ENCODE peak calls at places on chromosomes 13 and 19, in five cellular contexts. Q is sciatic nerve; A is DMS79 treated with DMSO at 0.1 percent for 48 hours; O is stimulated activated CD4-positive, alpha-beta T cell treated with anti-CD3 and anti-CD28 coated beads, TNF-alpha, amount 100 ng/mL, for 48 hours; M is MCF 10A. U is an unnamed sample.
A peak's percentile ranks its signal among the peaks of the same experiment; 100 is the strongest.

GRCh38 chr13:106573279-106573831 is 5.4 kb upstream of the ARGLU1 start:
- DNase-seq in Q (no peak), A (no peak), O (no peak), M (peak; percentile 51), U (no peak)

GRCh38 chr13:47503468-47503867 is 497.6 kb downstream of the SUCLA2 start:
- DNase-seq in Q (no peak), A (no peak), O (no peak), M (peak; percentile 58), U (no peak)

GRCh38 chr13:80486407-80486806 is 145.5 kb upstream of the SPRY2 start:
- DNase-seq in Q (no peak), A (no peak), O (no peak), M (no peak), U (no peak)

GRCh38 chr19:2235396-2236284 is 489 bp downstream of the PLEKHJ1 start:
- DNase-seq in Q (no peak), A (peak; percentile 69), O (no peak), M (no peak), U (no peak)

GRCh38 chr19:3479177-3479818 is 1.0 kb downstream of the SMIM24 start:
- DNase-seq in Q (no peak), A (no peak), O (no peak), M (no peak), U (no peak)

GRCh38 chr13:45441633-45442032 is 23.1 kb upstream of the COG3 start:
- DNase-seq in Q (no peak), A (no peak), O (no peak), M (peak; percentile 56), U (no peak)

GRCh38 chr19:3976495-3977241 is 5.8 kb upstream of the DAPK3 start:
- DNase-seq in Q (no peak), A (no peak), O (no peak), M (no peak), U (peak; percentile 69)

GRCh38 chr13:51585234-51585672 is 991 bp downstream of the WDFY2 start:
- DNase-seq in Q (no peak), A (peak; percentile 36), O (no peak), M (no peak), U (peak; percentile 50)

GRCh38 chr13:112481458-112481857 is 105.3 kb downstream of the SPACA7 start:
- DNase-seq in Q (no peak), A (no peak), O (no peak), M (no peak), U (no peak)

GRCh38 chr19:1063030-1063908 is 3.7 kb upstream of the ARHGAP45 start:
- DNase-seq in Q (peak; percentile 60), A (no peak), O (peak; percentile 80), M (peak; percentile 65), U (no peak)

GRCh38 chr19:33376423-33376822 is 2.9 kb downstream of the CEBPG start:
- DNase-seq in Q (peak; percentile 79), A (peak; percentile 3), O (no peak), M (peak; percentile 93), U (no peak)

GRCh38 chr13:53201454-53202225 is 173.0 kb downstream of the OLFM4 start:
- DNase-seq in Q (peak; percentile 61), A (no peak), O (no peak), M (no peak), U (no peak)

GRCh38 chr19:16548956-16549355 is 6.7 kb upstream of the CHERP start:
- DNase-seq in Q (no peak), A (no peak), O (no peak), M (no peak), U (no peak)

GRCh38 chr19:2969104-2969504 is 8.3 kb upstream of the TLE6 start:
- DNase-seq in Q (no peak), A (peak; percentile 96), O (no peak), M (no peak), U (no peak)

GRCh38 chr13:100051070-100051469 is 37.8 kb upstream of the PCCA start:
- DNase-seq in Q (no peak), A (no peak), O (no peak), M (no peak), U (no peak)

GRCh38 chr13:110323172-110323851 is 16.2 kb downstream of the COL4A2 start:
- DNase-seq in Q (no peak), A (no peak), O (no peak), M (no peak), U (no peak)

GRCh38 chr13:59691501-59692066 is 472.1 kb downstream of the DIAPH3 start:
- DNase-seq in Q (no peak), A (no peak), O (no peak), M (no peak), U (no peak)

GRCh38 chr13:34419025-34419424 is 523.0 kb upstream of the NBEA start:
- DNase-seq in Q (no peak), A (peak; percentile 44), O (no peak), M (no peak), U (no peak)

GRCh38 chr19:35404879-35405622 is 34.2 kb downstream of the GPR42 start:
- DNase-seq in Q (no peak), A (no peak), O (peak; percentile 79), M (peak; percentile 82), U (no peak)

U was measured in HL-60.